ENCODE peak calls at places on chromosomes 16 and 17, in five cellular contexts. U is activated naive CD8-positive, alpha-beta T cell treated with anti-CD3 and anti-CD28 coated beads for 36 hours; R is EL; H is anterior cingulate cortex; I is stimulated activated CD4-positive, alpha-beta T cell treated with anti-CD3 and anti-CD28 coated beads, Interleukin-1b, Interleukin-23, amount 100 ng/mL, for 1 hour. B is an unnamed sample.
A peak's percentile ranks its signal among the peaks of the same experiment; 100 is the strongest.

GRCh38 chr16:13298676-13299075 is 397.3 kb downstream of the SHISA9 start:
- DNase-seq in U (no peak), R (no peak), H (no peak), I (no peak), B (no peak)

GRCh38 chr17:50686494-50687199 is 21.1 kb downstream of the ANKRD40 start:
- DNase-seq in U (no peak), R (peak; percentile 86), H (no peak), I (no peak), B (no peak)

GRCh38 chr17:15171433-15172047 is 93.6 kb downstream of the PMP22 start:
- DNase-seq in U (peak; percentile 48), R (peak; percentile 75), H (peak; percentile 43), I (no peak), B (peak; percentile 65)

GRCh38 chr16:50381679-50382440 is 13.1 kb upstream of the BRD7 start:
- DNase-seq in U (no peak), R (no peak), H (no peak), I (no peak), B (no peak)

GRCh38 chr16:66551362-66551761 is 1.0 kb upstream of the CKLF start:
- DNase-seq in U (peak; percentile 63), R (peak; percentile 52), H (no peak), I (no peak), B (peak; percentile 26)

GRCh38 chr16:2043296-2043979 is 4.2 kb downstream of the NTHL1 start:
- DNase-seq in U (no peak), R (no peak), H (no peak), I (no peak), B (no peak)

GRCh38 chr17:6831662-6832263 is at the start of gene TEKT1:
- DNase-seq in U (peak; percentile 69), R (peak; percentile 32), H (peak; percentile 60), I (peak; percentile 33), B (peak; percentile 52)

GRCh38 chr16:86377251-86378022 is 132.9 kb upstream of the FOXF1 start:
- DNase-seq in U (no peak), R (no peak), H (no peak), I (no peak), B (no peak)

GRCh38 chr16:583470-583814 is 6.4 kb upstream of the RAB40C start:
- DNase-seq in U (no peak), R (no peak), H (no peak), I (no peak), B (no peak)

GRCh38 chr17:20116683-20117309 is 107.6 kb downstream of the SPECC1 start:
- DNase-seq in U (peak; percentile 26), R (peak; percentile 57), H (no peak), I (peak; percentile 9), B (peak; percentile 77)

GRCh38 chr16:68332411-68333121 is 21.7 kb downstream of the PRMT7 start:
- DNase-seq in U (no peak), R (peak; percentile 36), H (no peak), I (no peak), B (peak; percentile 63)

GRCh38 chr16:89357460-89357859 is 132.9 kb downstream of the ANKRD11 start:
- DNase-seq in U (no peak), R (no peak), H (peak; percentile 34), I (no peak), B (peak; percentile 80)

GRCh38 chr16:1790611-1791255 is 2.8 kb downstream of the IGFALS start:
- DNase-seq in U (no peak), R (no peak), H (no peak), I (no peak), B (no peak)

GRCh38 chr17:51427259-51428255 is 167.2 kb downstream of the UTP18 start:
- DNase-seq in U (peak; percentile 67), R (no peak), H (no peak), I (peak; percentile 21), B (no peak)

GRCh38 chr17:65447823-65448222 is 113.6 kb downstream of the AXIN2 start:
- DNase-seq in U (no peak), R (no peak), H (no peak), I (no peak), B (no peak)

GRCh38 chr17:63834431-63835166 is 7.1 kb upstream of the FTSJ3 start:
- DNase-seq in U (peak; percentile 57), R (peak; percentile 85), H (no peak), I (no peak), B (peak; percentile 73)

GRCh38 chr16:1770328-1771071 is 843 bp downstream of the NME3 start:
- DNase-seq in U (peak; percentile 63), R (peak; percentile 45), H (peak; percentile 66), I (peak; percentile 37), B (peak; percentile 37)

GRCh38 chr16:82846806-82847205 is 220.0 kb downstream of the CDH13 start:
- DNase-seq in U (no peak), R (peak; percentile 45), H (no peak), I (no peak), B (no peak)

GRCh38 chr17:61551255-61551742 is 39.7 kb downstream of the NACA2 start:
- DNase-seq in U (no peak), R (peak; percentile 60), H (no peak), I (no peak), B (peak; percentile 11)

GRCh38 chr16:84738255-84739038 is 38.6 kb downstream of the USP10 start:
- DNase-seq in U (peak; percentile 67), R (peak; percentile 75), H (no peak), I (peak; percentile 54), B (peak; percentile 80)

GRCh38 chr17:40509626-40510327 is 8.4 kb upstream of the TNS4 start:
- DNase-seq in U (no peak), R (no peak), H (no peak), I (no peak), B (no peak)

GRCh38 chr16:56916571-56917403 is 15.2 kb upstream of the HERPUD1 start:
- DNase-seq in U (peak; percentile 38), R (no peak), H (no peak), I (no peak), B (peak; percentile 41)

GRCh38 chr16:19382887-19383816 is 34.5 kb upstream of the TMC5 start:
- DNase-seq in U (no peak), R (no peak), H (no peak), I (no peak), B (peak; percentile 22)

GRCh38 chr17:4945176-4945943 is 3.0 kb downstream of the PFN1 start:
- DNase-seq in U (peak; percentile 87), R (peak; percentile 97), H (no peak), I (peak; percentile 75), B (no peak)